ENCODE peak calls at places on chromosome 16, in ten cellular contexts. One of them, this sample, is unnamed.

GRCh38 chr16:75028544-75028943 is 29.7 kb downstream of the ZNRF1 start:
- DNase-seq in right lobe of liver: no peak
- DNase-seq in K562: no peak
- DNase-seq in lower leg skin: no peak
- DNase-seq in heart left ventricle: no peak
- DNase-seq in stomach: no peak
- DNase-seq in testis: no peak
- DNase-seq in H54: no peak
- DNase-seq in Peyer's patch: no peak
- DNase-seq in spleen: no peak
- DNase-seq in this sample: no peak

GRCh38 chr16:86481607-86482006 is 28.7 kb upstream of the FOXF1 start:
- DNase-seq in right lobe of liver: no peak
- DNase-seq in K562: no peak
- DNase-seq in lower leg skin: no peak
- DNase-seq in heart left ventricle: no peak
- DNase-seq in stomach: no peak
- DNase-seq in testis: no peak
- DNase-seq in H54: no peak
- DNase-seq in Peyer's patch: no peak
- DNase-seq in spleen: no peak
- DNase-seq in this sample: no peak

GRCh38 chr16:778447-778846 is 9.7 kb downstream of the RPUSD1 start:
- DNase-seq in right lobe of liver: no peak
- DNase-seq in K562: no peak
- DNase-seq in lower leg skin: no peak
- DNase-seq in heart left ventricle: no peak
- DNase-seq in stomach: no peak
- DNase-seq in testis: no peak
- DNase-seq in H54: no peak
- DNase-seq in Peyer's patch: no peak
- DNase-seq in spleen: no peak
- DNase-seq in this sample: no peak

GRCh38 chr16:72247821-72248253 is 75.9 kb upstream of the PMFBP1 start:
- DNase-seq in right lobe of liver: no peak
- DNase-seq in K562: no peak
- DNase-seq in lower leg skin: peak
- DNase-seq in heart left ventricle: no peak
- DNase-seq in stomach: no peak
- DNase-seq in testis: peak
- DNase-seq in H54: no peak
- DNase-seq in Peyer's patch: no peak
- DNase-seq in spleen: no peak
- DNase-seq in this sample: no peak

GRCh38 chr16:86462334-86463084 is 47.8 kb upstream of the FOXF1 start:
- DNase-seq in right lobe of liver: no peak
- DNase-seq in K562: no peak
- DNase-seq in lower leg skin: no peak
- DNase-seq in heart left ventricle: no peak
- DNase-seq in stomach: no peak
- DNase-seq in testis: no peak
- DNase-seq in H54: no peak
- DNase-seq in Peyer's patch: no peak
- DNase-seq in spleen: no peak
- DNase-seq in this sample: no peak

GRCh38 chr16:79933586-79933985 is 333.0 kb upstream of the MAF start:
- DNase-seq in right lobe of liver: no peak
- DNase-seq in K562: no peak
- DNase-seq in lower leg skin: no peak
- DNase-seq in heart left ventricle: no peak
- DNase-seq in stomach: no peak
- DNase-seq in testis: peak
- DNase-seq in H54: no peak
- DNase-seq in Peyer's patch: no peak
- DNase-seq in spleen: no peak
- DNase-seq in this sample: no peak

GRCh38 chr16:74736531-74737157 is 36.0 kb upstream of the MLKL start:
- DNase-seq in right lobe of liver: no peak
- DNase-seq in K562: no peak
- DNase-seq in lower leg skin: no peak
- DNase-seq in heart left ventricle: no peak
- DNase-seq in stomach: no peak
- DNase-seq in testis: no peak
- DNase-seq in H54: no peak
- DNase-seq in Peyer's patch: no peak
- DNase-seq in spleen: no peak
- DNase-seq in this sample: no peak

GRCh38 chr16:55367301-55367745 is 43.3 kb downstream of the IRX6 start:
- DNase-seq in right lobe of liver: no peak
- DNase-seq in K562: no peak
- DNase-seq in lower leg skin: no peak
- DNase-seq in heart left ventricle: no peak
- DNase-seq in stomach: no peak
- DNase-seq in testis: no peak
- DNase-seq in H54: no peak
- DNase-seq in Peyer's patch: no peak
- DNase-seq in spleen: no peak
- DNase-seq in this sample: no peak

GRCh38 chr16:28204622-28205021 is 7.1 kb downstream of the XPO6 start:
- DNase-seq in right lobe of liver: no peak
- DNase-seq in K562: no peak
- DNase-seq in lower leg skin: no peak
- DNase-seq in heart left ventricle: no peak
- DNase-seq in stomach: no peak
- DNase-seq in testis: no peak
- DNase-seq in H54: no peak
- DNase-seq in Peyer's patch: no peak
- DNase-seq in spleen: no peak
- DNase-seq in this sample: no peak

GRCh38 chr16:61295311-61295710 is 740.9 kb downstream of the CDH8 start:
- DNase-seq in right lobe of liver: no peak
- DNase-seq in K562: no peak
- DNase-seq in lower leg skin: no peak
- DNase-seq in heart left ventricle: no peak
- DNase-seq in stomach: no peak
- DNase-seq in testis: no peak
- DNase-seq in H54: no peak
- DNase-seq in Peyer's patch: no peak
- DNase-seq in spleen: no peak
- DNase-seq in this sample: no peak

GRCh38 chr16:76194621-76195015 is 82.6 kb upstream of the CNTNAP4 start:
- DNase-seq in right lobe of liver: no peak
- DNase-seq in K562: no peak
- DNase-seq in lower leg skin: no peak
- DNase-seq in heart left ventricle: no peak
- DNase-seq in stomach: no peak
- DNase-seq in testis: no peak
- DNase-seq in H54: no peak
- DNase-seq in Peyer's patch: no peak
- DNase-seq in spleen: no peak
- DNase-seq in this sample: no peak

DNA sequence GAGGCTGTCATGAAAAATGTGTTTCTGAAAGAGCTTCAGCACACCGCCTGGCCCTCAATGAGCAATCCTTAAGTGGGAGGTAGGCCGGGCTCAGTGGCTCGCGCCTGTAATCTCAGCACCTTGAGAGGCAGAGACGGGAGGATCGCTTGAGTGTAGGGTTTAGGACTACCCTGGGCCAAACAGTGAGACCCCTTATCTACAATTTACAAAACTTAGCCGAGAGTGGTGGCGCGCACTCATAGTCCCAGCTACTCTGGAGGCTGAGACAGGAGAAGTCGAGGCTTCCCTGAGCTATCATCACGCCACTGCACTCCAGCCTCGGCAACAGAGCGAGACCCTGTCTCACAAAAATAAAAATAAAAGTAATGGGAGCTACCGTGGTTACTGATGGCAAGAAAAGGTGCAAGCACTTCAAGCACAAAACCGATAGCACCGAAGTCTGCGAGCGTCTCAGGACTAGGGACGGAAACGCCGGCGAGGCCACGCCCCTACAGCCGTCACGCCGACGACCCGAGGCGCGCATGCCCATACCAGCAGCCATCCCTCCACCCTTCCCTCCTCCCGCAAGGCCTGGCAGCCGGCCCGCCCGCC is 622 bp downstream of the THUMPD1 start:
- DNase-seq in right lobe of liver: peak
- DNase-seq in K562: peak
- DNase-seq in lower leg skin: peak
- DNase-seq in heart left ventricle: peak
- DNase-seq in stomach: peak
- DNase-seq in testis: peak
- DNase-seq in H54: peak
- DNase-seq in Peyer's patch: peak
- DNase-seq in spleen: peak
- DNase-seq in this sample: peak
- TF ChIP-seq POLR2A in right lobe of liver: no peak
- TF ChIP-seq POLR2A in K562: peak
- TF ChIP-seq POLR2A in lower leg skin: no peak
- TF ChIP-seq POLR2A in heart left ventricle: no peak
- TF ChIP-seq POLR2A in stomach: no peak
- TF ChIP-seq POLR2A in testis: no peak
- TF ChIP-seq POLR2A in H54: peak
- TF ChIP-seq POLR2A in Peyer's patch: peak
- TF ChIP-seq POLR2A in spleen: no peak
- TF ChIP-seq POLR2A in this sample: no peak

GRCh38 chr16:69315486-69316311 is 4.5 kb downstream of the VPS4A start:
- DNase-seq in right lobe of liver: peak
- DNase-seq in K562: no peak
- DNase-seq in lower leg skin: no peak
- DNase-seq in heart left ventricle: no peak
- DNase-seq in stomach: no peak
- DNase-seq in testis: no peak
- DNase-seq in H54: no peak
- DNase-seq in Peyer's patch: peak
- DNase-seq in spleen: no peak
- DNase-seq in this sample: no peak
- TF ChIP-seq POLR2A in right lobe of liver: no peak
- TF ChIP-seq POLR2A in K562: no peak
- TF ChIP-seq POLR2A in lower leg skin: no peak
- TF ChIP-seq POLR2A in heart left ventricle: no peak
- TF ChIP-seq POLR2A in stomach: no peak
- TF ChIP-seq POLR2A in testis: no peak
- TF ChIP-seq POLR2A in H54: no peak
- TF ChIP-seq POLR2A in Peyer's patch: no peak
- TF ChIP-seq POLR2A in spleen: no peak
- TF ChIP-seq POLR2A in this sample: no peak

DNA sequence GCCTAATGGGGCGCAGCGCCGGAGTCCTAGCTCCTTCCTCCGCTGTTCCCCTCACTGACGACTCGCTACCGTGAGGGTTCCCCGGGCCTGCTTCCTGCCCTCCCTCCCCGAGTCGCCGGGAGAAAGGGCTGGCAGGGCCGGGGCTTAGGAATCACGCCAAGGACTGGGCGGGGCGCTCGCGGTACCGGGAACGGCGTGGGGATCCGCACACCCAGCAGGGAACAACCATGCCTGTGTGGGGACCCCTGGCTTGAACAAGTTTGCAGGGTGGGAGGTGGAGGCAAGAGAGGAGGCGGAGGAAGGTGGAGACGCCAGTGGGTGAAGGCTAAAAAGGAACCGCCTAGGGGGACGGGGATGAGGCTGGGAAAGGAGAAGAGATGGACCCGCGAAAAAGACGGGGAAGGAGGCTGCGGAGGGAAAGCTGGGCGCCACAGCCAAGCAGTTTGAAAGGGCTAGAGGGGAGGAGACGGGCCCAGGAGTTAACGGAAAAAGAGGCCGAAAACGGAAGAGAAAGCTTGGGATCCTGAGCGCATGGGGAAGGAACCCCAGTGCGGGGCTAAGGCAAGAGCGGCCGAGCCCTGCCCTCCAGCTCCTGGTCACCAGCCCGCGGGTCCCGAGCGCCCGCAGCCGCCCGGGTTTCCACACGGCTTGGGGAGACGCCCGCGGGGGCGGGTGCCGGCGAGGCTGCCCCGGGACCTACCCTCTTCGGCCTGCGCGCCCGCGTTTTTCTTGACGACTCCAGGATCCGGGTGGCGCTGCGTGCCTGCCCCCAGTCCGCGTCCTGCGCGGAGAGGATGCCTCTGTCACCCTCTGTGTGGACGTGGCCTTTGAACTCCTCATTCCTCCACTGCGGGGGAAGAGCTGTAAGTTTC is 1.3 kb upstream of the CDH11 start:
- DNase-seq in right lobe of liver: peak
- DNase-seq in K562: no peak
- DNase-seq in lower leg skin: peak
- DNase-seq in heart left ventricle: peak
- DNase-seq in stomach: peak
- DNase-seq in testis: peak
- DNase-seq in H54: no peak
- DNase-seq in Peyer's patch: no peak
- DNase-seq in spleen: peak
- DNase-seq in this sample: no peak
- TF ChIP-seq POLR2A in right lobe of liver: no peak
- TF ChIP-seq POLR2A in K562: no peak
- TF ChIP-seq POLR2A in lower leg skin: no peak
- TF ChIP-seq POLR2A in heart left ventricle: peak
- TF ChIP-seq POLR2A in stomach: no peak
- TF ChIP-seq POLR2A in testis: no peak
- TF ChIP-seq POLR2A in H54: peak
- TF ChIP-seq POLR2A in Peyer's patch: no peak
- TF ChIP-seq POLR2A in spleen: no peak
- TF ChIP-seq POLR2A in this sample: no peak

GRCh38 chr16:53055603-53056527 is 1.1 kb downstream of the CHD9 start:
- DNase-seq in right lobe of liver: no peak
- DNase-seq in K562: peak
- DNase-seq in lower leg skin: peak
- DNase-seq in heart left ventricle: peak
- DNase-seq in stomach: no peak
- DNase-seq in testis: peak
- DNase-seq in H54: peak
- DNase-seq in Peyer's patch: peak
- DNase-seq in spleen: no peak
- DNase-seq in this sample: no peak

GRCh38 chr16:53052519-53053501 is at the start of gene CHD9NB:
- DNase-seq in right lobe of liver: peak
- DNase-seq in K562: no peak
- DNase-seq in lower leg skin: peak
- DNase-seq in heart left ventricle: no peak
- DNase-seq in stomach: no peak
- DNase-seq in testis: no peak
- DNase-seq in H54: peak
- DNase-seq in Peyer's patch: no peak
- DNase-seq in spleen: no peak
- DNase-seq in this sample: no peak

GRCh38 chr16:53053967-53054669 is 673 bp upstream of the CHD9 start:
- DNase-seq in right lobe of liver: peak
- DNase-seq in K562: peak
- DNase-seq in lower leg skin: peak
- DNase-seq in heart left ventricle: peak
- DNase-seq in stomach: peak
- DNase-seq in testis: peak
- DNase-seq in H54: no peak
- DNase-seq in Peyer's patch: no peak
- DNase-seq in spleen: no peak
- DNase-seq in this sample: no peak

GRCh38 chr16:53056528-53056881 is 1.7 kb downstream of the CHD9 start:
- DNase-seq in right lobe of liver: peak
- DNase-seq in K562: peak
- DNase-seq in lower leg skin: no peak
- DNase-seq in heart left ventricle: no peak
- DNase-seq in stomach: no peak
- DNase-seq in testis: no peak
- DNase-seq in H54: no peak
- DNase-seq in Peyer's patch: no peak
- DNase-seq in spleen: no peak
- DNase-seq in this sample: no peak

GRCh38 chr16:53054670-53055485 is at the start of gene CHD9:
- DNase-seq in right lobe of liver: peak
- DNase-seq in K562: peak
- DNase-seq in lower leg skin: peak
- DNase-seq in heart left ventricle: peak
- DNase-seq in stomach: peak
- DNase-seq in testis: peak
- DNase-seq in H54: peak
- DNase-seq in Peyer's patch: peak
- DNase-seq in spleen: peak
- DNase-seq in this sample: peak
- TF ChIP-seq POLR2A in right lobe of liver: peak
- TF ChIP-seq POLR2A in K562: peak
- TF ChIP-seq POLR2A in lower leg skin: peak
- TF ChIP-seq POLR2A in heart left ventricle: peak
- TF ChIP-seq POLR2A in stomach: no peak
- TF ChIP-seq POLR2A in testis: no peak
- TF ChIP-seq POLR2A in H54: peak
- TF ChIP-seq POLR2A in Peyer's patch: peak
- TF ChIP-seq POLR2A in spleen: no peak
- TF ChIP-seq POLR2A in this sample: no peak